ENCODE peak calls at places on chromosomes 13 and 19, in ten cellular contexts. A is stimulated activated CD4-positive, alpha-beta T cell treated with anti-CD3 and anti-CD28 coated beads, TNF-alpha, amount 100 ng/mL, for 1 hour; K is dermis microvascular lymphatic vessel endothelial cell; U is cardiac fibroblast; G is T-cell; P is head of caudate nucleus; C is aorta; M is Caki2; L is dorsolateral prefrontal cortex; S is iris pigment epithelial cell. J is an unnamed sample.

GRCh38 chr13:48210178-48210577 is 22.8 kb upstream of the ITM2B start:
- DNase-seq in P (no peak), M (peak; percentile 45), A (no peak), U (peak; percentile 57), C (no peak), K (no peak), S (peak; percentile 91), G (no peak), L (no peak), J (no peak)

GRCh38 chr13:113493315-113493951 is 2.9 kb upstream of the DCUN1D2 start:
- DNase-seq in G (no peak), L (no peak), K (peak; percentile 73), U (peak; percentile 92), A (no peak), P (no peak), M (peak; percentile 79), S (peak; percentile 98), C (no peak), J (peak; percentile 90)

GRCh38 chr19:7614859-7615741 is 14.2 kb downstream of the XAB2 start:
- DNase-seq in C (peak; percentile 34), G (no peak), P (no peak), L (no peak), U (no peak), K (no peak), A (no peak), M (no peak), S (no peak), J (no peak)

GRCh38 chr13:100280681-100281080 is 191.8 kb downstream of the PCCA start:
- DNase-seq in L (no peak), U (no peak), P (no peak), A (no peak), G (no peak), C (no peak), M (no peak), K (no peak), S (peak; percentile 29), J (no peak)

GRCh38 chr19:33621811-33622504 is at the start of gene CHST8:
- DNase-seq in K (peak; percentile 4), U (peak; percentile 22), M (no peak), L (peak; percentile 64), S (peak; percentile 37), C (no peak), A (no peak), G (no peak), P (peak; percentile 20), J (no peak)

GRCh38 chr13:110397445-110397844 is 90.4 kb downstream of the COL4A2 start:
- DNase-seq in P (peak; percentile 64), S (peak; percentile 86), U (peak; percentile 93), A (no peak), L (peak; percentile 70), C (peak; percentile 45), G (no peak), M (no peak), K (no peak), J (no peak)

GRCh38 chr13:64723735-64724134 is 2506.4 kb downstream of the PCDH9 start:
- DNase-seq in K (peak; percentile 92), G (no peak), L (no peak), A (no peak), C (no peak), M (peak; percentile 78), S (peak; percentile 94), U (peak; percentile 92), P (no peak), J (peak; percentile 97)

GRCh38 chr13:64553411-64554129 is 2676.6 kb downstream of the PCDH9 start:
- DNase-seq in L (no peak), G (no peak), P (no peak), U (no peak), M (no peak), S (peak; percentile 79), K (no peak), A (no peak), C (no peak), J (no peak)

GRCh38 chr13:111867657-111868056 is 199.3 kb upstream of the SOX1 start:
- DNase-seq in C (no peak), K (no peak), G (no peak), S (no peak), A (no peak), U (no peak), P (no peak), M (no peak), L (no peak), J (no peak)

GRCh38 chr13:43652751-43653150 is 134.0 kb downstream of the ENOX1 start:
- DNase-seq in K (no peak), G (no peak), C (no peak), L (no peak), M (no peak), U (no peak), A (no peak), S (no peak), P (no peak), J (no peak)

GRCh38 chr13:49859568-49859967 is 67.1 kb upstream of the KPNA3 start:
- DNase-seq in K (no peak), P (no peak), A (no peak), M (peak; percentile 18), G (no peak), L (no peak), C (no peak), U (peak; percentile 83), S (peak; percentile 95), J (no peak)

GRCh38 chr13:24264976-24265375 is 44.4 kb upstream of the C1QTNF9 start:
- DNase-seq in P (no peak), C (no peak), M (no peak), A (peak; percentile 52), L (no peak), G (peak; percentile 77), U (no peak), S (no peak), K (no peak), J (no peak)

GRCh38 chr13:111859361-111860105 is 207.4 kb upstream of the SOX1 start:
- DNase-seq in K (no peak), S (no peak), C (no peak), P (no peak), M (no peak), L (no peak), G (no peak), U (no peak), A (no peak), J (no peak)

GRCh38 chr19:794989-795658 is 2.1 kb upstream of the PTBP1 start:
- DNase-seq in U (no peak), P (no peak), A (no peak), S (no peak), G (no peak), M (no peak), L (no peak), C (peak; percentile 69), K (no peak), J (no peak)

GRCh38 chr13:76980075-76980718 is 11.7 kb upstream of the CLN5 start:
- DNase-seq in C (peak; percentile 86), P (peak; percentile 71), U (peak; percentile 66), K (peak; percentile 23), G (peak; percentile 68), M (peak; percentile 56), A (peak; percentile 69), S (peak; percentile 31), L (peak; percentile 83), J (no peak)

GRCh38 chr19:8515317-8515716 is 1.4 kb upstream of the ZNF414 start:
- DNase-seq in U (no peak), L (no peak), M (no peak), C (no peak), A (peak; percentile 29), P (peak; percentile 45), S (no peak), G (peak; percentile 71), K (no peak), J (no peak)

GRCh38 chr13:95207769-95208366 is 93.4 kb downstream of the ABCC4 start:
- DNase-seq in S (no peak), L (no peak), C (no peak), A (no peak), G (no peak), K (no peak), U (no peak), M (no peak), P (no peak), J (no peak)

GRCh38 chr13:110347535-110348308 is 40.6 kb downstream of the COL4A2 start:
- DNase-seq in P (no peak), C (peak; percentile 83), U (peak; percentile 96), M (peak; percentile 90), K (no peak), G (no peak), S (peak; percentile 91), A (no peak), L (no peak), J (peak; percentile 64)

GRCh38 chr13:46134961-46135522 is 30.2 kb upstream of the CPB2 start:
- DNase-seq in A (no peak), P (no peak), L (no peak), K (no peak), M (no peak), S (peak; percentile 39), G (no peak), C (no peak), U (no peak), J (no peak)

GRCh38 chr19:46256855-46257254 is 27.3 kb downstream of the IGFL1 start:
- DNase-seq in L (no peak), K (no peak), P (no peak), G (no peak), M (no peak), U (no peak), C (no peak), S (peak; percentile 60), A (no peak), J (no peak)